ENCODE peak calls at places on chromosomes 4 and X, in five cellular contexts. J, R, T, Z and O are unnamed samples.

GRCh38 chr4:109921384-109921808 is 8.7 kb downstream of the EGF start:
- DNase-seq in Z (no peak), R (no peak), J (no peak), T (no peak), O (no peak)

GRCh38 chrX:12210921-12211320 is 72.6 kb downstream of the FRMPD4 start:
- DNase-seq in R (no peak), J (no peak), Z (no peak), T (no peak), O (no peak)

GRCh38 chr4:57158221-57158620 is 48.0 kb upstream of the IGFBP7 start:
- DNase-seq in R (no peak), Z (no peak), T (no peak), J (no peak), O (no peak)

GRCh38 chr4:10606483-10607155 is 77.9 kb downstream of the CLNK start:
- DNase-seq in Z (no peak), R (no peak), T (no peak), J (no peak), O (no peak)

GRCh38 chr4:101066586-101066985 is 280.7 kb downstream of the PPP3CA start:
- DNase-seq in T (no peak), R (no peak), Z (no peak), J (no peak), O (no peak)

GRCh38 chr4:2923678-2924173 is 39.5 kb downstream of the NOP14 start:
- DNase-seq in J (no peak), T (no peak), R (no peak), Z (no peak), O (no peak)

GRCh38 chr4:138275946-138276621 is 33.9 kb upstream of the SLC7A11 start:
- DNase-seq in R (no peak), T (no peak), Z (no peak), J (no peak), O (peak)

GRCh38 chrX:119363391-119363790 is 35.7 kb upstream of the SLC25A43 start:
- DNase-seq in J (no peak), R (no peak), Z (no peak), T (no peak), O (no peak)

GRCh38 chrX:109356684-109357083 is 125.2 kb downstream of the GUCY2F start:
- DNase-seq in J (no peak), R (no peak), T (no peak), Z (no peak), O (no peak)

GRCh38 chrX:104565791-104566687 is at the start of gene IL1RAPL2:
- DNase-seq in Z (peak), J (peak), R (no peak), T (no peak), O (peak)

GRCh38 chr4:153502584-153502983 is 36.4 kb downstream of the TMEM131L start:
- DNase-seq in Z (no peak), T (no peak), J (no peak), R (no peak), O (no peak)

GRCh38 chr4:507745-508512 is 8.9 kb downstream of the PIGG start:
- DNase-seq in R (no peak), T (no peak), Z (no peak), J (no peak), O (no peak)

GRCh38 chr4:151960449-151961246 is 199.8 kb upstream of the GATB start:
- DNase-seq in R (no peak), Z (no peak), J (no peak), T (no peak), O (no peak)

GRCh38 chr4:633406-633805 is 8.0 kb downstream of the PDE6B start:
- DNase-seq in R (no peak), J (no peak), Z (no peak), T (no peak), O (no peak)